ENCODE peak calls at places on chromosomes 5 and 9, in nine cellular contexts. D is Peyer's patch; O is CD4-positive, CD25-positive, alpha-beta regulatory T cell; E is NCI-H1930; V is stimulated activated CD8-positive, alpha-beta memory T cell treated with anti-CD3 and anti-CD28 coated beads, Interleukin-4, amount 100 ng/mL, for 1 hour; G is NCI-H1092 treated with DMSO at 0.1 percent for 48 hours; M is SW480; Z is adrenal gland; L is glomerular endothelial cell. J is an unnamed sample.

GRCh38 chr9:3177921-3178320 is 334.0 kb upstream of the PUM3 start:
- DNase-seq in L (no peak), E (no peak), D (no peak), Z (no peak), G (no peak), V (no peak), M (no peak), O (no peak), J (no peak)

GRCh38 chr9:111161015-111161415 is 122.7 kb upstream of the LPAR1 start:
- DNase-seq in L (no peak), M (no peak), D (no peak), G (no peak), V (no peak), E (no peak), Z (no peak), O (no peak), J (no peak)

GRCh38 chr5:5422819-5423515 is 490 bp downstream of the ICE1 start:
- DNase-seq in G (no peak), Z (peak; percentile 21), O (no peak), E (no peak), V (no peak), M (no peak), L (no peak), D (no peak), J (no peak)

GRCh38 chr9:2686884-2687283 is 30.4 kb upstream of the KCNV2 start:
- DNase-seq in Z (no peak), D (no peak), O (no peak), M (no peak), G (no peak), E (no peak), V (no peak), L (no peak), J (no peak)

GRCh38 chr5:60494144-60494543 is 205.8 kb downstream of the DEPDC1B start:
- DNase-seq in E (no peak), Z (no peak), L (no peak), M (no peak), V (no peak), O (no peak), D (no peak), G (no peak), J (no peak)

GRCh38 chr5:155481182-155481581 is 467.6 kb downstream of the KIF4B start:
- DNase-seq in O (no peak), Z (no peak), D (no peak), V (no peak), E (no peak), L (no peak), M (no peak), G (no peak), J (no peak)

GRCh38 chr5:176660860-176661641 is 13.8 kb downstream of the TSPAN17 start:
- DNase-seq in E (peak; percentile 17), O (peak; percentile 64), G (peak; percentile 69), L (no peak), Z (peak; percentile 67), M (peak; percentile 69), D (peak; percentile 59), V (peak; percentile 58), J (peak; percentile 54)

GRCh38 chr9:124257865-124258764 is at the start of gene NEK6:
- DNase-seq in Z (peak; percentile 9), O (no peak), M (peak; percentile 53), V (no peak), D (no peak), E (no peak), L (no peak), G (no peak), J (no peak)

GRCh38 chr9:136109351-136110081 is 9.2 kb downstream of the TMEM250 start:
- DNase-seq in E (peak; percentile 63), V (peak; percentile 85), G (peak; percentile 88), D (peak; percentile 89), L (no peak), M (peak; percentile 93), Z (peak; percentile 93), O (peak; percentile 85), J (peak; percentile 91)

GRCh38 chr9:85702881-85703280 is 38.9 kb downstream of the AGTPBP1 start:
- DNase-seq in E (no peak), G (no peak), L (no peak), O (no peak), V (no peak), Z (no peak), D (no peak), M (no peak), J (no peak)

GRCh38 chr9:37309136-37309535 is 113.4 kb upstream of the GRHPR start:
- DNase-seq in E (no peak), Z (no peak), V (no peak), M (no peak), L (no peak), G (no peak), O (no peak), D (peak; percentile 47), J (peak; percentile 42)

GRCh38 chr5:180334176-180334575 is 19.0 kb downstream of the GFPT2 start:
- DNase-seq in L (no peak), D (no peak), E (no peak), V (no peak), G (no peak), O (no peak), M (no peak), Z (no peak), J (no peak)

GRCh38 chr9:136463578-136463977 is 19.3 kb downstream of the SEC16A start:
- DNase-seq in O (no peak), Z (no peak), E (no peak), D (no peak), G (no peak), V (no peak), L (no peak), M (no peak), J (no peak)

J was measured in NCI-H146.